ENCODE peak calls at places on chromosomes 16 and 17, in six cellular contexts. A, L, E, J, F and Y are unnamed samples.

GRCh38 chr16:10981697-10982216 is 37.4 kb downstream of the CLEC16A start:
- DNase-seq in F (no peak), L (no peak), A (no peak), J (peak; percentile 73), E (no peak), Y (no peak)

GRCh38 chr17:49914096-49914490 is 54.9 kb upstream of the DLX4 start:
- DNase-seq in F (no peak), A (no peak), E (no peak), J (no peak), L (no peak), Y (no peak)

GRCh38 chr17:55421179-55421934 is at the start of gene MMD:
- DNase-seq in F (peak; percentile 39), A (peak; percentile 39), L (peak; percentile 29), E (no peak), J (peak; percentile 51), Y (no peak)

GRCh38 chr16:68414581-68414980 is 33.7 kb downstream of the SMPD3 start:
- DNase-seq in E (no peak), L (no peak), J (no peak), F (no peak), A (no peak), Y (no peak)

GRCh38 chr16:22184615-22184968 is 21.5 kb upstream of the EEF2K start:
- DNase-seq in J (no peak), L (no peak), F (no peak), E (no peak), A (no peak), Y (no peak)

GRCh38 chr17:31371511-31372097 is 19.9 kb upstream of the RAB11FIP4 start:
- DNase-seq in L (no peak), A (no peak), J (no peak), E (no peak), F (no peak), Y (no peak)

GRCh38 chr17:44794699-44795413 is 35.2 kb downstream of the GJC1 start:
- DNase-seq in L (no peak), F (no peak), E (no peak), J (no peak), A (no peak), Y (no peak)

GRCh38 chr17:71085238-71086033 is 916.1 kb downstream of the KCNJ2 start:
- DNase-seq in A (peak; percentile 45), E (peak; percentile 27), F (no peak), J (peak; percentile 86), L (peak; percentile 30), Y (no peak)

GRCh38 chr16:83031524-83031923 is 404.8 kb downstream of the CDH13 start:
- DNase-seq in J (no peak), E (no peak), F (no peak), L (no peak), A (no peak), Y (no peak)

GRCh38 chr17:76478097-76478496 is 10.7 kb downstream of the AANAT start:
- DNase-seq in J (no peak), E (no peak), F (no peak), A (no peak), L (no peak), Y (no peak)

GRCh38 chr16:77723108-77723514 is 797 bp downstream of the NUDT7 start:
- DNase-seq in F (no peak), A (peak; percentile 33), L (no peak), E (no peak), J (no peak), Y (no peak)

GRCh38 chr17:48954300-48954755 is 9.7 kb upstream of the SNF8 start:
- DNase-seq in A (no peak), F (no peak), E (no peak), L (no peak), J (peak; percentile 79), Y (no peak)

GRCh38 chr17:2482218-2482617 is 29.5 kb downstream of the METTL16 start:
- DNase-seq in F (no peak), E (no peak), A (no peak), L (no peak), J (no peak), Y (no peak)

GRCh38 chr17:44354582-44355309 is 8.9 kb downstream of the FAM171A2 start:
- DNase-seq in A (peak; percentile 61), F (no peak), L (no peak), J (peak; percentile 89), E (no peak), Y (no peak)

GRCh38 chr17:61369751-61370150 is 29.9 kb upstream of the TBX2 start:
- DNase-seq in A (no peak), F (no peak), E (no peak), J (no peak), L (no peak), Y (peak; percentile 15)

GRCh38 chr17:27552467-27552779 is 78.6 kb upstream of the LGALS9 start:
- DNase-seq in E (no peak), J (no peak), L (no peak), F (no peak), A (peak; percentile 54), Y (no peak)

GRCh38 chr16:52861614-52862022 is 191.1 kb downstream of the CHD9NB start:
- DNase-seq in J (peak; percentile 71), L (no peak), A (peak; percentile 35), E (no peak), F (no peak), Y (no peak)

GRCh38 chr16:30745082-30745481 is 3.1 kb upstream of the PHKG2 start:
- DNase-seq in A (no peak), L (no peak), E (no peak), J (no peak), F (no peak), Y (no peak)

GRCh38 chr16:75058815-75059214 is 57.8 kb downstream of the LDHD start:
- DNase-seq in L (no peak), J (no peak), A (no peak), E (no peak), F (no peak), Y (no peak)

GRCh38 chr17:21131090-21131616 is 4.4 kb downstream of the DHRS7B start:
- DNase-seq in F (no peak), E (no peak), L (no peak), A (no peak), J (no peak), Y (no peak)

GRCh38 chr17:36611345-36612072 is 10.1 kb downstream of the MRM1 start:
- DNase-seq in J (no peak), L (no peak), E (no peak), F (no peak), A (no peak), Y (no peak)
- H3K27ac ChIP-seq in J (no peak overlapping the region), L (no peak overlapping the region), E (no peak overlapping the region), F (no peak overlapping the region), A (no peak overlapping the region), Y (no peak overlapping the region)

GRCh38 chr16:70738083-70738977 is 52.5 kb upstream of the MTSS2 start:
- DNase-seq in A (peak; percentile 31), L (peak; percentile 69), E (peak; percentile 43), F (peak; percentile 70), J (peak; percentile 81), Y (no peak)
- H3K27ac ChIP-seq in A (peak overlapping the region; percentile 42), L (peak overlapping the region; percentile 89), E (peak overlapping the region; percentile 90), F (peak overlapping the region; percentile 93), J (no peak overlapping the region), Y (peak overlapping the region; percentile 55)

GRCh38 chr17:14123579-14124278 is 54.4 kb downstream of the COX10 start:
- DNase-seq in L (no peak), J (no peak), E (no peak), A (no peak), F (no peak), Y (no peak)
- H3K27ac ChIP-seq in L (no peak overlapping the region), J (no peak overlapping the region), E (no peak overlapping the region), A (no peak overlapping the region), F (no peak overlapping the region), Y (no peak overlapping the region)

GRCh38 chr16:87541004-87541881 is 48.4 kb upstream of the ZCCHC14 start:
- DNase-seq in L (no peak), E (no peak), J (no peak), A (no peak), F (no peak), Y (no peak)
- H3K27ac ChIP-seq in L (peak overlapping the region; percentile 49), E (peak overlapping the region; percentile 74), J (no peak overlapping the region), A (no peak overlapping the region), F (no peak overlapping the region), Y (peak overlapping the region; percentile 54)